ENCODE peak calls at places on chromosomes 4 and X, in four cellular contexts. One of them, this sample, is unnamed.

GRCh38 chr4:11299016-11299415 is 129.7 kb downstream of the HS3ST1 start:
- DNase-seq in fibroblast of lung: no peak
- DNase-seq in naive thymus-derived CD4-positive, alpha-beta T cell: no peak
- DNase-seq in BE2C: no peak
- DNase-seq in this sample: no peak

GRCh38 chr4:147924604-147925412 is 192.9 kb downstream of the ARHGAP10 start:
- DNase-seq in fibroblast of lung: peak; percentile 39
- DNase-seq in naive thymus-derived CD4-positive, alpha-beta T cell: no peak
- DNase-seq in BE2C: peak; percentile 53
- DNase-seq in this sample: no peak

GRCh38 chr4:98510757-98511517 is 147.5 kb downstream of the TSPAN5 start:
- DNase-seq in fibroblast of lung: peak; percentile 95
- DNase-seq in naive thymus-derived CD4-positive, alpha-beta T cell: no peak
- DNase-seq in BE2C: no peak
- DNase-seq in this sample: peak; percentile 93

GRCh38 chr4:176769519-176769918 is 23.2 kb downstream of the VEGFC start:
- DNase-seq in fibroblast of lung: peak; percentile 98
- DNase-seq in naive thymus-derived CD4-positive, alpha-beta T cell: no peak
- DNase-seq in BE2C: no peak
- DNase-seq in this sample: peak; percentile 95

GRCh38 chrX:110442631-110443030 is 84.0 kb downstream of the RTL9 start:
- DNase-seq in fibroblast of lung: peak; percentile 10
- DNase-seq in naive thymus-derived CD4-positive, alpha-beta T cell: no peak
- DNase-seq in BE2C: peak; percentile 45
- DNase-seq in this sample: no peak

GRCh38 chrX:69968956-69969355 is 80.8 kb downstream of the AWAT2 start:
- DNase-seq in fibroblast of lung: no peak
- DNase-seq in naive thymus-derived CD4-positive, alpha-beta T cell: no peak
- DNase-seq in BE2C: peak; percentile 10
- DNase-seq in this sample: no peak

GRCh38 chr4:2882341-2882740 is 38.7 kb downstream of the ADD1 start:
- DNase-seq in fibroblast of lung: no peak
- DNase-seq in naive thymus-derived CD4-positive, alpha-beta T cell: no peak
- DNase-seq in BE2C: no peak
- DNase-seq in this sample: no peak

GRCh38 chrX:69538321-69538876 is 34.3 kb downstream of the NALF2 start:
- DNase-seq in fibroblast of lung: peak; percentile 58
- DNase-seq in naive thymus-derived CD4-positive, alpha-beta T cell: peak; percentile 58
- DNase-seq in BE2C: no peak
- DNase-seq in this sample: peak; percentile 2

GRCh38 chr4:159055851-159056250 is 47.0 kb upstream of the RAPGEF2 start:
- DNase-seq in fibroblast of lung: no peak
- DNase-seq in naive thymus-derived CD4-positive, alpha-beta T cell: no peak
- DNase-seq in BE2C: no peak
- DNase-seq in this sample: no peak

GRCh38 chr4:159048166-159048886 is 54.6 kb upstream of the RAPGEF2 start:
- DNase-seq in fibroblast of lung: peak; percentile 73
- DNase-seq in naive thymus-derived CD4-positive, alpha-beta T cell: no peak
- DNase-seq in BE2C: peak; percentile 56
- DNase-seq in this sample: peak; percentile 53

GRCh38 chr4:159051245-159052071 is 51.4 kb upstream of the RAPGEF2 start:
- DNase-seq in fibroblast of lung: no peak
- DNase-seq in naive thymus-derived CD4-positive, alpha-beta T cell: no peak
- DNase-seq in BE2C: no peak
- DNase-seq in this sample: no peak

GRCh38 chr4:159049780-159050375 is 53.0 kb upstream of the RAPGEF2 start:
- DNase-seq in fibroblast of lung: no peak
- DNase-seq in naive thymus-derived CD4-positive, alpha-beta T cell: no peak
- DNase-seq in BE2C: no peak
- DNase-seq in this sample: no peak

DNA sequence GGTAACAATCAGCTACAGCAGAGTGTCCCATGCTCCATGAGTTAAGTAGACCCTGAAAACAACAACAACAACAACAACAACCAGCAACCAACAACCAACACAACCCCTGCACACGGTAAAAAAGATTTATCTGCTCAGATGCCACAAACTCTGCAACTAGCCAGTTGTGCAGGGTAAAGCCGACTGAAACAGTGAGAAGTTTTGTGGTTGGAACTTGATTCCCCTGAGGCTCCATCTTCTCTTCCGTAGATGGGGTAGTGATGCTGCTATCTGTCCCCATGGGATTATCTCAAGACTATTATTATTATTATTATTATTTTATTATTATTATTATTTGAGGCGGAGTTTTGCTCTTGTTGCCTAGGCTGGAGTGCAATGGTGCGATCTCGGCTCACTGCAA is 50.6 kb upstream of the RAPGEF2 start:
- DNase-seq in fibroblast of lung: no peak
- DNase-seq in naive thymus-derived CD4-positive, alpha-beta T cell: no peak
- DNase-seq in BE2C: no peak
- DNase-seq in this sample: no peak
- H3K4me3 ChIP-seq in fibroblast of lung: no peak overlapping the region
- H3K4me3 ChIP-seq in naive thymus-derived CD4-positive, alpha-beta T cell: no peak overlapping the region
- H3K4me3 ChIP-seq in BE2C: no peak overlapping the region
- H3K4me3 ChIP-seq in this sample: no peak overlapping the region

DNA sequence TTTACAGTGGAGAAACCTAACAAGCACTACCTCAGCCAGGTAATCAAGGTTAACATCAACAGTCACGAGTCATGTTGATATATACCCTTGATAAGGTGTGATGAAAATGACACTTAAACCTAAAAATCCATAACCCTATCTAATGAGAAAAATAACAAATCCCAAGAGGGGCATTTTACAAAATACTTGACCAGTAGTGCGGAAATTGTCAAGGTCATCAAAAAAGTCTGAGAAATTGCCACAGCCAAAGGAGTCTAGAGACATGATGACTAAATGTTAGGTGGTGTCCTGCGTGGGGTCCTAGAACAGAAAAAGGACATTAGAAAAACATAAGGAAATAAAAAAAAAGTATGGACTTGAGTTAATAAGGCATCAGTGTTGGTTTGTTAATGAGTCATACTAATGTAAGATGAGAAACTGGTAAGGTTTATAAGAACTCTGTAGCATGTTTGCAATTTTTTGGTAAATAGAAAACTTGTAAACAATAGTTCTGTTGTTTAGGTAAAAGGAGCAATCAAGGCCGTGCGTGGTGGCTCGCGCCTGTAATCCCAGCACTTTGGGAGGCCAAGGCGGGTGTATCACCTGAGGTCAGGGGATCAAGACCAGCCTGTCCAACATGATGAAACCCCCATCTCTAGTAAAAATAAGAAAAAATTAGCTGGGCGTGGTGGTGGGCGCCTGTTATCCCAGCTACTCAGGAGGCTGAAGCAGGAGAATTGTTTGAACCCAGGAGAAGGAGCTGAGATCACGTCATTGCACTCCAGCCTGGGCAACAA is 2.9 kb downstream of the RPL36A start:
- DNase-seq in fibroblast of lung: no peak
- DNase-seq in naive thymus-derived CD4-positive, alpha-beta T cell: no peak
- DNase-seq in BE2C: no peak
- DNase-seq in this sample: no peak
- H3K4me3 ChIP-seq in fibroblast of lung: no peak overlapping the region
- H3K4me3 ChIP-seq in naive thymus-derived CD4-positive, alpha-beta T cell: no peak overlapping the region
- H3K4me3 ChIP-seq in BE2C: no peak overlapping the region
- H3K4me3 ChIP-seq in this sample: no peak overlapping the region

DNA sequence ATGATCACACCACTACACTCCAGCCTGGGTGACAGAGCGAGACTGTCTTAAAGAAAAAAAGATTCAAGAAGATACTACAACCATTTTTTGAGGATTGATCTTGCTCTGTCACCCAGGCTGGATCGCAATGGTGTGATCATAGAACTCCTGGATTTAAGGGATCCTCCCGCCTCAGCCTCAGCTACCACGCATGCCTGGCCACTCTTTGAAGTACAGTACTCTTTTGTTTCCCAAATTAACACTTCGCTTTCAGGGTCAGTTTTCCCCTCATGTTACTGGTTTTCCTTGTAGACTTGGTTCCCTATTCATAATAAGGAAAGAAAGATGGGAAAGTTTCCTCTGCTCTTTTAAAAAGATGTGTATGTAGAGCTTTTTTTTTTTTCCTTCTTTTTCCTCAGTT is 34.3 kb downstream of the FHIP1A start:
- DNase-seq in fibroblast of lung: no peak
- DNase-seq in naive thymus-derived CD4-positive, alpha-beta T cell: no peak
- DNase-seq in BE2C: no peak
- DNase-seq in this sample: no peak
- H3K4me3 ChIP-seq in fibroblast of lung: no peak overlapping the region
- H3K4me3 ChIP-seq in naive thymus-derived CD4-positive, alpha-beta T cell: no peak overlapping the region
- H3K4me3 ChIP-seq in BE2C: no peak overlapping the region
- H3K4me3 ChIP-seq in this sample: no peak overlapping the region

GRCh38 chr4:168163106-168163505 is 70.8 kb downstream of the ANXA10 start:
- DNase-seq in fibroblast of lung: no peak
- DNase-seq in naive thymus-derived CD4-positive, alpha-beta T cell: no peak
- DNase-seq in BE2C: no peak
- DNase-seq in this sample: no peak

GRCh38 chr4:168167714-168168284 is 75.5 kb downstream of the ANXA10 start:
- DNase-seq in fibroblast of lung: peak; percentile 21
- DNase-seq in naive thymus-derived CD4-positive, alpha-beta T cell: no peak
- DNase-seq in BE2C: no peak
- DNase-seq in this sample: no peak

GRCh38 chr4:168164915-168165548 is 72.7 kb downstream of the ANXA10 start:
- DNase-seq in fibroblast of lung: no peak
- DNase-seq in naive thymus-derived CD4-positive, alpha-beta T cell: no peak
- DNase-seq in BE2C: no peak
- DNase-seq in this sample: no peak

GRCh38 chr4:168162604-168163003 is 70.3 kb downstream of the ANXA10 start:
- DNase-seq in fibroblast of lung: no peak
- DNase-seq in naive thymus-derived CD4-positive, alpha-beta T cell: no peak
- DNase-seq in BE2C: no peak
- DNase-seq in this sample: peak; percentile 45
- H3K4me3 ChIP-seq in fibroblast of lung: no peak overlapping the region
- H3K4me3 ChIP-seq in naive thymus-derived CD4-positive, alpha-beta T cell: no peak overlapping the region
- H3K4me3 ChIP-seq in BE2C: no peak overlapping the region
- H3K4me3 ChIP-seq in this sample: no peak overlapping the region

GRCh38 chr4:114519368-114519767 is 79.2 kb upstream of the UGT8 start:
- DNase-seq in fibroblast of lung: no peak
- DNase-seq in naive thymus-derived CD4-positive, alpha-beta T cell: no peak
- DNase-seq in BE2C: no peak
- DNase-seq in this sample: no peak
- H3K4me3 ChIP-seq in fibroblast of lung: no peak overlapping the region
- H3K4me3 ChIP-seq in naive thymus-derived CD4-positive, alpha-beta T cell: no peak overlapping the region
- H3K4me3 ChIP-seq in BE2C: no peak overlapping the region
- H3K4me3 ChIP-seq in this sample: no peak overlapping the region

DNA sequence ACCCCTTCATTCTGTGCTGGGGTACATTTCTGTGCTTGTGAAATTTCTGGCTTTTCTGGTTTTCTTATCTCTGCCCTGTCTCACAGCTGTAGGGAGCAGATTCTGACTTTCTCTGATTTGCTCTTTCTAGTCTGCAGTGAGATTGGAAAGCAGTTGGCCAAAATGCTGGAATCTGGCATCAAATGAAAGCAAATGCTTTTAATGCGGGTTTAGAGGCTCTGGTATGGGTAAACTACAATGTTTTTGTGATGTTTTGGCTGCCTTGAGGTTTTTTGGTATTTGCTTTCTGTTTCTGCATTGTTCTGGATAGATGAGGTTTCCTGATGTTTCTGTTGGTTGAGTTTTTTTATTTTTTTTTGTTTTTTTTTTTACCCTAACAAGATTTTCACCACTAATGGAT is 23.8 kb downstream of the SMIM20 start:
- DNase-seq in fibroblast of lung: peak; percentile 67
- DNase-seq in naive thymus-derived CD4-positive, alpha-beta T cell: no peak
- DNase-seq in BE2C: no peak
- DNase-seq in this sample: no peak
- H3K4me3 ChIP-seq in fibroblast of lung: no peak overlapping the region
- H3K4me3 ChIP-seq in naive thymus-derived CD4-positive, alpha-beta T cell: no peak overlapping the region
- H3K4me3 ChIP-seq in BE2C: no peak overlapping the region
- H3K4me3 ChIP-seq in this sample: no peak overlapping the region

DNA sequence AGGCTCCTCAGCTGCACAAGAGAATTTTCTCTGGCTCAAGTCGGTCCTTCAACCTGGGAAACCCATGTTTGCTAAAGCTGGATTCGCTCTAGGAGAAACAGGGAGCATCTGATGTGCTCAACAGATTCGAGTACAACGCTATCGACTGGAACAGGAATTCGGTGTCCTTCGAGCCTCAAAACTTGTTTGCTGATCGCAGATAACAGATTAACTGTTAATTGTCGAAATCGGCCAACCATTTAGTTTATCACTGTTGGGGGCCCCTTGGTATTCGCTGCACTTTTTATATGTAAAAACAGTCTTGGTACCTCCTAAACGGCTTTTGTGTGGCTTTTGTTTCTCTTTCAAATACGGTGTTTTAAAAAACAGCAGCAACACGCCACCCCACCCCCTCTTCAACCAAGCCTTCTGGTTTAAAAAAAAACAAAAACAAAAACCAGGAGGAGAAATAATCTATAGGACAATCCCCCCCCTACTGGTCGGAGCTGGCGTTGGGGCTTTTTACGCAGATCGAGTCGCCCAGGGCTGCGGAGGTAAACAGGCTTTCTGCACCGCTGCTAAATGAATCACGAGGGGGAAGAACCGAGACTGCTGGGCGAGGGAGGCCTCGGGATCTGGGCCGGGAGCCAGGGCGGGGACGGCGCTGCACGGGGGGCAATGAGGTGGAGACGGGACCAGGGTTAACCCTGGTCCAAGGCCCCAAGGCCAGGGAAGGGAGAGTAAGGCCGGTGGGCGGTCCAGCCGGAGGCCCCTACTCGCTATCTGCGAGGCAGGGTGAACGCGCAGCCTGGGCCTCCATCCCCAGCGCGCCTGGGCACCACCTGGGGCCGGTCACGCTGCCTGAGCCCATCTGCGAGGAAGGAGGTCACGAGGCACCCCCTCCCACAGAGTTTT is 71.7 kb upstream of the BCOR start:
- DNase-seq in fibroblast of lung: peak; percentile 81
- DNase-seq in naive thymus-derived CD4-positive, alpha-beta T cell: peak; percentile 78
- DNase-seq in BE2C: peak; percentile 82
- DNase-seq in this sample: peak; percentile 51
- H3K4me3 ChIP-seq in fibroblast of lung: no peak overlapping the region
- H3K4me3 ChIP-seq in naive thymus-derived CD4-positive, alpha-beta T cell: peak overlapping the region; percentile 51
- H3K4me3 ChIP-seq in BE2C: peak overlapping the region; percentile 38
- H3K4me3 ChIP-seq in this sample: no peak overlapping the region

GRCh38 chr4:158962396-158962795 is 140.5 kb upstream of the RAPGEF2 start:
- DNase-seq in fibroblast of lung: no peak
- DNase-seq in naive thymus-derived CD4-positive, alpha-beta T cell: no peak
- DNase-seq in BE2C: no peak
- DNase-seq in this sample: no peak
- H3K4me3 ChIP-seq in fibroblast of lung: no peak overlapping the region
- H3K4me3 ChIP-seq in naive thymus-derived CD4-positive, alpha-beta T cell: no peak overlapping the region
- H3K4me3 ChIP-seq in BE2C: no peak overlapping the region
- H3K4me3 ChIP-seq in this sample: no peak overlapping the region

DNA sequence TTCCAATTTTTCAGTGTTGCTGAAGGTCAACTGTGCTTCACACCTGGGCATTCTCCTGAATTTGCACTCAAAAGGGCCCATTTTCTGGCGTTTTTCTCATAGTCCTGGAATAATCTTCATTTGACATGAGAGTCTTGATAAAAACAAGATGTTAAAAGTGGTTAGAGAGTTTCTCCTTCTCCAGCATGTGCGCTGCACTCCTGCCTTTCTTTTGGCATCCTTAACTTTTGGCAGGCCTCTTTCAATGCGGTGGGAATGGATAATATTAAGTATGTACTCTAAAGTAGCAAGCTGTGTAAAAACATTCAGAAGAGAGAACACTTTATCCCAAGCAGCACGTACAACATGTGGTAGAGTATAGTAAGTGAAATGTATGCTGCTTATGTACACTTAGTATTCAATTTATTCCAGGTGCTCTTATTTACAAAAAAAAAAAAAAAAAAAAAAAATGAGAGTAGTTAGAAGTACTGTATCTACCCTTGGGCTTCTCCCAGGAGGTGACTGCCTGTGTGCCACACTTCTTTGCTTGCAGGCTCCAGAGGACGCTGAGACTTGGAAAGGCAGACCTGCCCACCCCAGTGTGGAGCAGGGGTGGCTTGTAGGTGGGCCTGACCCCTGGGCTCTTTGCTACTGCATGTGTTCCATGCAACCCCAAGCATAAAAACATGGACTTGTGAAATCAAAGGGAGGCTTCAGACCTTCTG is 3.9 kb downstream of the FGF2 start:
- DNase-seq in fibroblast of lung: peak; percentile 61
- DNase-seq in naive thymus-derived CD4-positive, alpha-beta T cell: no peak
- DNase-seq in BE2C: no peak
- DNase-seq in this sample: no peak
- H3K4me3 ChIP-seq in fibroblast of lung: no peak overlapping the region
- H3K4me3 ChIP-seq in naive thymus-derived CD4-positive, alpha-beta T cell: no peak overlapping the region
- H3K4me3 ChIP-seq in BE2C: no peak overlapping the region
- H3K4me3 ChIP-seq in this sample: peak overlapping the region; percentile 85

This sample was measured in skeletal muscle cell.